ENCODE peak calls at places on chromosomes 2 and 18, in six cellular contexts. D is non-pigmented ciliary epithelial cell, S is neuronal stem cell, B is germinal center, H is tibial artery, G is NCI-H2081. M is an unnamed sample.

GRCh38 chr18:57819671-57820460 is 16.8 kb upstream of the ATP8B1 start:
- DNase-seq in D (peak), S (no peak), B (no peak), H (peak), G (no peak), M (peak)

GRCh38 chr18:44701227-44701626 is 20.5 kb downstream of the SETBP1 start:
- DNase-seq in D (no peak), S (no peak), B (no peak), H (no peak), G (no peak), M (no peak)

GRCh38 chr2:99404039-99404799 is 67.0 kb downstream of the EIF5B start:
- DNase-seq in D (no peak), S (no peak), B (no peak), H (no peak), G (no peak), M (no peak)

GRCh38 chr18:59823611-59824195 is 76.1 kb upstream of the PMAIP1 start:
- DNase-seq in D (peak), S (peak), B (peak), H (peak), G (peak), M (peak)

GRCh38 chr18:28114472-28114871 is 62.5 kb downstream of the CDH2 start:
- DNase-seq in D (peak), S (no peak), B (no peak), H (no peak), G (no peak), M (no peak)

GRCh38 chr2:191231995-191232394 is 13.2 kb upstream of the MYO1B start:
- DNase-seq in D (no peak), S (no peak), B (no peak), H (no peak), G (no peak), M (no peak)

GRCh38 chr2:24766609-24767008 is 26.6 kb downstream of the PTRHD1 start:
- DNase-seq in D (no peak), S (no peak), B (no peak), H (no peak), G (no peak), M (no peak)

GRCh38 chr2:74552914-74553811 is 579 bp downstream of the LOXL3 start:
- DNase-seq in D (no peak), S (peak), B (no peak), H (no peak), G (no peak), M (no peak)

GRCh38 chr2:569681-570080 is 107.5 kb downstream of the TMEM18 start:
- DNase-seq in D (no peak), S (no peak), B (no peak), H (no peak), G (no peak), M (no peak)

GRCh38 chr2:215362562-215362904 is 50.7 kb downstream of the ATIC start:
- DNase-seq in D (no peak), S (no peak), B (no peak), H (no peak), G (no peak), M (no peak)

GRCh38 chr2:12718662-12719399 is 2.1 kb downstream of the TRIB2 start:
- DNase-seq in D (no peak), S (peak), B (no peak), H (no peak), G (no peak), M (no peak)

GRCh38 chr18:28607991-28608390 is 431.1 kb upstream of the CDH2 start:
- DNase-seq in D (no peak), S (no peak), B (no peak), H (no peak), G (no peak), M (no peak)

GRCh38 chr2:70898363-70899240 is 37.1 kb upstream of the ATP6V1B1 start:
- DNase-seq in D (no peak), S (no peak), B (no peak), H (no peak), G (no peak), M (no peak)

GRCh38 chr2:64421199-64421598 is 32.8 kb upstream of the LGALSL start:
- DNase-seq in D (no peak), S (no peak), B (no peak), H (no peak), G (no peak), M (no peak)

GRCh38 chr2:201070966-201071304 is 536 bp downstream of the HYCC2 start:
- DNase-seq in D (no peak), S (no peak), B (no peak), H (no peak), G (no peak), M (no peak)

GRCh38 chr2:196798980-196799379 is 503 bp downstream of the GTF3C3 start:
- DNase-seq in D (no peak), S (peak), B (no peak), H (no peak), G (no peak), M (no peak)

GRCh38 chr2:611519-611918 is 65.7 kb downstream of the TMEM18 start:
- DNase-seq in D (no peak), S (no peak), B (no peak), H (no peak), G (no peak), M (no peak)

GRCh38 chr2:147033046-147033445 is 811.8 kb upstream of the ACVR2A start:
- DNase-seq in D (no peak), S (no peak), B (no peak), H (no peak), G (no peak), M (no peak)

GRCh38 chr18:52313213-52313612 is 26.8 kb upstream of the DCC start:
- DNase-seq in D (no peak), S (no peak), B (no peak), H (no peak), G (no peak), M (no peak)

GRCh38 chr18:22709288-22710060 is 223.7 kb upstream of the RBBP8 start:
- DNase-seq in D (no peak), S (no peak), B (no peak), H (no peak), G (no peak), M (peak)

GRCh38 chr2:16664052-16664731 is 1.4 kb downstream of the CYRIA start:
- DNase-seq in D (no peak), S (no peak), B (peak), H (peak), G (peak), M (no peak)

GRCh38 chr18:44245026-44245425 is 435.7 kb upstream of the SETBP1 start:
- DNase-seq in D (no peak), S (no peak), B (no peak), H (no peak), G (no peak), M (no peak)

GRCh38 chr2:65456074-65456473 is 23.7 kb upstream of the SPRED2 start:
- DNase-seq in D (peak), S (no peak), B (no peak), H (no peak), G (no peak), M (no peak)

GRCh38 chr18:33440011-33440383 is 524 bp downstream of the CCDC178 start:
- DNase-seq in D (peak), S (peak), B (no peak), H (peak), G (peak), M (no peak)

GRCh38 chr2:25109822-25110221 is 58.6 kb downstream of the POMC start:
- DNase-seq in D (no peak), S (no peak), B (no peak), H (no peak), G (no peak), M (no peak)

GRCh38 chr2:222320441-222321395 is 21.9 kb upstream of the PAX3 start:
- DNase-seq in D (no peak), S (no peak), B (no peak), H (no peak), G (peak), M (no peak)

M was measured in GM04504.